ENCODE peak calls at places on chromosomes 11 and 22, in five cellular contexts. One of them, this sample, is unnamed.

GRCh38 chr22:39496131-39496838 is 5.8 kb upstream of the MIEF1 start:
- DNase-seq in tibial nerve: peak
- DNase-seq in cardiac muscle cell: peak
- DNase-seq in HCEC 1CT: peak
- DNase-seq in stimulated activated CD8-positive, alpha-beta memory T cell treated with anti-CD3 and anti-CD28 coated beads, Interleukin-15, amount 100 ng/mL, for 1 hour: peak
- DNase-seq in this sample: peak

GRCh38 chr22:49777569-49778250 is 50.0 kb downstream of the BRD1 start:
- DNase-seq in tibial nerve: no peak
- DNase-seq in cardiac muscle cell: no peak
- DNase-seq in HCEC 1CT: no peak
- DNase-seq in stimulated activated CD8-positive, alpha-beta memory T cell treated with anti-CD3 and anti-CD28 coated beads, Interleukin-15, amount 100 ng/mL, for 1 hour: no peak
- DNase-seq in this sample: no peak

GRCh38 chr11:62652156-62653006 is 721 bp downstream of the INTS5 start:
- DNase-seq in tibial nerve: no peak
- DNase-seq in cardiac muscle cell: no peak
- DNase-seq in HCEC 1CT: no peak
- DNase-seq in stimulated activated CD8-positive, alpha-beta memory T cell treated with anti-CD3 and anti-CD28 coated beads, Interleukin-15, amount 100 ng/mL, for 1 hour: no peak
- DNase-seq in this sample: no peak

GRCh38 chr11:111360150-111361043 is 18.7 kb downstream of the POU2AF1 start:
- DNase-seq in tibial nerve: no peak
- DNase-seq in cardiac muscle cell: no peak
- DNase-seq in HCEC 1CT: no peak
- DNase-seq in stimulated activated CD8-positive, alpha-beta memory T cell treated with anti-CD3 and anti-CD28 coated beads, Interleukin-15, amount 100 ng/mL, for 1 hour: no peak
- DNase-seq in this sample: peak

GRCh38 chr11:59669611-59670009 is 773 bp upstream of the PATL1 start:
- DNase-seq in tibial nerve: peak
- DNase-seq in cardiac muscle cell: no peak
- DNase-seq in HCEC 1CT: peak
- DNase-seq in stimulated activated CD8-positive, alpha-beta memory T cell treated with anti-CD3 and anti-CD28 coated beads, Interleukin-15, amount 100 ng/mL, for 1 hour: no peak
- DNase-seq in this sample: peak

GRCh38 chr11:63869686-63870085 is 30.8 kb downstream of the MARK2 start:
- DNase-seq in tibial nerve: no peak
- DNase-seq in cardiac muscle cell: no peak
- DNase-seq in HCEC 1CT: no peak
- DNase-seq in stimulated activated CD8-positive, alpha-beta memory T cell treated with anti-CD3 and anti-CD28 coated beads, Interleukin-15, amount 100 ng/mL, for 1 hour: no peak
- DNase-seq in this sample: no peak

GRCh38 chr22:27405672-27406388 is 395.7 kb downstream of the MN1 start:
- DNase-seq in tibial nerve: peak
- DNase-seq in cardiac muscle cell: peak
- DNase-seq in HCEC 1CT: peak
- DNase-seq in stimulated activated CD8-positive, alpha-beta memory T cell treated with anti-CD3 and anti-CD28 coated beads, Interleukin-15, amount 100 ng/mL, for 1 hour: no peak
- DNase-seq in this sample: peak

GRCh38 chr11:626475-627272 is at the start of gene SCT:
- DNase-seq in tibial nerve: no peak
- DNase-seq in cardiac muscle cell: no peak
- DNase-seq in HCEC 1CT: no peak
- DNase-seq in stimulated activated CD8-positive, alpha-beta memory T cell treated with anti-CD3 and anti-CD28 coated beads, Interleukin-15, amount 100 ng/mL, for 1 hour: no peak
- DNase-seq in this sample: no peak

GRCh38 chr11:102266111-102266510 is 51.2 kb upstream of the BIRC3 start:
- DNase-seq in tibial nerve: no peak
- DNase-seq in cardiac muscle cell: no peak
- DNase-seq in HCEC 1CT: no peak
- DNase-seq in stimulated activated CD8-positive, alpha-beta memory T cell treated with anti-CD3 and anti-CD28 coated beads, Interleukin-15, amount 100 ng/mL, for 1 hour: no peak
- DNase-seq in this sample: no peak